ENCODE peak calls at places on chromosomes 5 and 9, in five cellular contexts. K, Z, Y, I and X are unnamed samples.

GRCh38 chr5:167802755-167803431 is 488.6 kb upstream of the WWC1 start:
- DNase-seq in K (peak; percentile 46), Z (no peak), Y (peak; percentile 53), I (peak; percentile 27), X (no peak)

GRCh38 chr5:59620535-59621212 is 272.9 kb downstream of the PDE4D start:
- DNase-seq in K (no peak), Z (no peak), Y (no peak), I (no peak), X (no peak)

GRCh38 chr5:127040779-127041520 is 10.6 kb upstream of the MARCHF3 start:
- DNase-seq in K (no peak), Z (no peak), Y (no peak), I (no peak), X (peak; percentile 34)

GRCh38 chr5:149227168-149227826 is 44.4 kb upstream of the AFAP1L1 start:
- DNase-seq in K (no peak), Z (peak; percentile 78), Y (peak; percentile 19), I (no peak), X (no peak)

GRCh38 chr5:61575103-61575502 is 243.0 kb downstream of the ZSWIM6 start:
- DNase-seq in K (peak; percentile 4), Z (peak; percentile 70), Y (no peak), I (no peak), X (no peak)

GRCh38 chr5:135313946-135314345 is 85.1 kb downstream of the MACROH2A1 start:
- DNase-seq in K (no peak), Z (no peak), Y (no peak), I (no peak), X (peak; percentile 21)

GRCh38 chr9:94929373-94929764 is 202.9 kb downstream of the AOPEP start:
- DNase-seq in K (no peak), Z (no peak), Y (no peak), I (no peak), X (no peak)

GRCh38 chr5:172553167-172553566 is 87.9 kb upstream of the NEURL1B start:
- DNase-seq in K (no peak), Z (no peak), Y (no peak), I (no peak), X (no peak)

GRCh38 chr9:133906218-133906617 is 85.9 kb downstream of the VAV2 start:
- DNase-seq in K (no peak), Z (no peak), Y (no peak), I (no peak), X (no peak)

GRCh38 chr5:72109625-72110024 is 2.4 kb downstream of the MAP1B start:
- DNase-seq in K (no peak), Z (peak; percentile 27), Y (no peak), I (no peak), X (no peak)

GRCh38 chr5:80967500-80968181 is 7.5 kb downstream of the RASGRF2 start:
- DNase-seq in K (no peak), Z (peak; percentile 95), Y (no peak), I (no peak), X (no peak)

GRCh38 chr5:23014251-23014650 is 161.1 kb upstream of the CDH12 start:
- DNase-seq in K (no peak), Z (no peak), Y (no peak), I (no peak), X (no peak)

GRCh38 chr5:37888476-37888875 is 48.6 kb upstream of the GDNF start:
- DNase-seq in K (no peak), Z (peak; percentile 41), Y (no peak), I (no peak), X (no peak)

DNA sequence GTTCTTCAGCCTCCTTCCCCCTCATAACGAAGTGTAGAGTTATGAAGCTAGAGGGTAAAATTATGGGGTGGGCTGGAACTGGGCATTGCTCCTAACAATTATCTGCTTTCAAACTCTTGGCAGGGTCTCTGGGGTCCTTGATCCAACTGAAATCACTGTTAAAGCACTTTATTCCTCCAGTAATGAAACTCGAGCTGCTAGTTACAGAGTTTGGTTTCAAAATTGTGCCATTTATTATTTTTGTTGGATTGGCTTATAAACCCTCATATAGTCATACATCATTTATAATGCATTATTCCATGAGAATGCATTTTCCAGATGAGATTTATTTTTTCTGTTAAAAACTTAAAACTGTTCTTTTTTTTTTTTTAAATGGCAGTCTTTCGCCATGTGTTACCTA is 158.5 kb downstream of the RGS3 start:
- DNase-seq in K (no peak), Z (no peak), Y (no peak), I (no peak), X (no peak)
- H2BK5ac ChIP-seq in K (no peak overlapping the region), Z (peak overlapping the region; percentile 63), Y (peak overlapping the region; percentile 45), I (peak overlapping the region; percentile 53), X (no peak overlapping the region)

DNA sequence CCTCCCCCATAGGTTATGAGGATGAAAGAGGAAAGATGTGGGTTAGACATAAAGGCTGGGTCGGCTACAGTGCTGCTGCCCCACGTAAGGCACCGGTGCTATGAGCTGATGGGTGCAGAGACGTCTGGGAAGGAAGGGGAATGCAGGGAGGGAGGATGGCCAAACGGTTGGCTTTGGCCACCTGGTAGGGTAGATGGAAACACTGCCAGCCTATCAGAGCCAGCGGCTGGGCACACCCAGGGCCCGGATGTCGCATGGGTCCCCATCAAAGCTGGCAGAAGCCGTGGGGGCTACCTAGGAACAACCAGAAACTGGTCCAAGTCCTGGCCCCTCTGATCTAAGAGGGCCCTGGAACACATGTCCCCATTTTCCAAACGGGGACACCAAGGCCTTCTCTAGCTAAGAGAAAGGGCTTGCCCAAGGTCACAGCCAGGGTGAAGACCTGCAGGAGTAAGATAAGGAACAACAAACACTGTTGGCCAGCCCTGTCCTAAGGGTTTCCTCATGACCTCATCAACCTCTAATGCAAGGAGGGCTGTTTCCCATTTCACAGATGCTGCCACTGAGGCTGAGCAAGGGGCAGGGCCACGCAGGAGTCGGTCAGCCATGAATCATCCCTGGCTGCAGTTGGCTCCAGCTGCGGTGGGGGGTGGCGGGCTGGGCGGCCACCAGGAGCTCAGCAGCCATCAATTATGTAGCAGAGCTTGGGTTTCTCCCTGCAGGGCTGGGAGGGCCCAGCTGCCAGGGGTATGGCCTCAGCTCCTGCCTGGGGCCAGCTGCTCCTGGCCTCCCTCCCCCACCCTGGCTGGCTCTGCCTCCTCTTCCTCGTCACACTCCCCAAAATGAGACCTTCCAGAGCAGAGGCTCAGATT is 4.9 kb downstream of the SH3GLB2 start:
- DNase-seq in K (no peak), Z (peak; percentile 72), Y (peak; percentile 93), I (no peak), X (no peak)
- H2BK12ac ChIP-seq in K (no peak overlapping the region), Z (peak overlapping the region; percentile 22), Y (peak overlapping the region; percentile 0), I (no peak overlapping the region), X (no peak overlapping the region)

DNA sequence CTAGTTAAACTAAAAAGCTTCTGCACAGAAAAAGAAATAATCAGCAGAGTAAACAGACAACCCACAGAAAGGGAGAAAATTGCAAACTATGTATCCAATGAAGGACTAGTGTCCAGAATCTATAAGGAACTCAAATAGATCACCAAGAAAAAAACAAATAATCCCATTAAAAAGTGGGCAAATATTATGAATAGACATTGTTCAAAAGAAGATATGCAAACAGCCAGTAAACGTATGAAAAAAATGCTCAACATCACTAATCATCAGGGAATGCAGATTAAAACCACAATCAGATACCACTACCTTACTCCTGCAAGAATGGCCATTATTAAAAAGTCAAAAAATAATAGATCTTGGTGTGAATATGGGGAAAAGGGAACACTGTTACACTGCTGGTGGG is 119.9 kb downstream of the FRMD3 start:
- DNase-seq in K (no peak), Z (no peak), Y (no peak), I (no peak), X (no peak)
- H2BK5ac ChIP-seq in K (no peak overlapping the region), Z (no peak overlapping the region), Y (no peak overlapping the region), I (no peak overlapping the region), X (no peak overlapping the region)

GRCh38 chr9:103139891-103140290 is 144.8 kb downstream of the CYLC2 start:
- DNase-seq in K (no peak), Z (no peak), Y (no peak), I (no peak), X (no peak)
- H2BK12ac ChIP-seq in K (no peak overlapping the region), Z (no peak overlapping the region), Y (no peak overlapping the region), I (no peak overlapping the region), X (no peak overlapping the region)

DNA sequence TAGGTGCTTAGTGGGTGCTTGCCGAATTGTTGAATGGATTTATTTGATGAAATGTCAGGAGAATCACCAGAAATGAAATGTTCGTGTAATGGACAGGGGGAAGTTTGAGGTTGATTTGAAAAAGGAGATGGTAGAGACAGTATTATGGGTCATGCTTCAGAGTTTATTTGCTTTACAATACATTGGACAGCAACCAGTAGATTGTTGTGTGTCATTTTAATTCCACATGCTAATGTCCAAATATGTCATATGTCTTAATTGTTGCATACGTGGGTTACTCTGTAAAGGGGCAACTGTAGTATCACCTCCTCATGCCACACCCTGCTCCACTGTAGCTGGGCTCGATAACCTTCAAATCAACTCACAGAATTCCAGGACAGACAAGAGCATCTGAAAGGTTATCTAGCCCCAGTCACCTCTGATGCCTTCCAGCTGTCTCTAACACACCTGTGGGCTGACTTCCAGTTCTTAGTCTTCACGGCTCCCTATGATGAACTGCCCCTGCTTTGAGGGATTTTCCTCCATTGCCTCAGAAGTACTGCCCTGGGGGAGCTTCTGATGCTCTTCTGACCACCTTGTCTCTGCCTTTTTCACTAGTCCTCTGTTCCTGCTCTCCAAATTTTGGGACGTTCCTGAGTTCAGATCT is 1.7 kb downstream of the PDCD1LG2 start:
- DNase-seq in K (no peak), Z (no peak), Y (peak; percentile 78), I (no peak), X (no peak)
- H2BK5ac ChIP-seq in K (no peak overlapping the region), Z (no peak overlapping the region), Y (no peak overlapping the region), I (no peak overlapping the region), X (no peak overlapping the region)